ENCODE peak calls at places on chromosomes 16 and 17, in ten cellular contexts. I is kidney epithelial cell, W is fibroblast of lung, X is keratinocyte, M is endodermal cell, N is PC-3, Z is cardiac fibroblast, E is bronchial epithelial cell, D is pancreas, O is PC-9. Y is an unnamed sample.

GRCh38 chr17:47802341-47803022 is 19.1 kb downstream of the OSBPL7 start:
- DNase-seq in I (no peak), D (peak), O (peak), X (no peak), N (peak), Z (peak), E (peak), M (peak), W (peak), Y (no peak)

GRCh38 chr17:40095944-40096791 is 4.2 kb downstream of the NR1D1 start:
- DNase-seq in I (no peak), O (no peak), N (no peak), Z (no peak), X (no peak), M (no peak), E (no peak), W (no peak), D (no peak), Y (no peak)

GRCh38 chr16:88970095-88970494 is 6.9 kb downstream of the CBFA2T3 start:
- DNase-seq in I (no peak), D (peak), E (no peak), X (no peak), N (no peak), M (no peak), O (no peak), Z (no peak), W (no peak), Y (no peak)

GRCh38 chr17:75875940-75876189 is 2.5 kb downstream of the TRIM47 start:
- DNase-seq in W (no peak), I (no peak), E (no peak), N (no peak), O (peak), Z (peak), M (no peak), X (no peak), D (no peak), Y (no peak)

GRCh38 chr17:69874220-69874670 is 200.8 kb upstream of the KCNJ16 start:
- DNase-seq in D (no peak), E (peak), X (no peak), N (peak), I (peak), W (peak), Z (peak), O (no peak), M (no peak), Y (peak)

GRCh38 chr17:1997587-1998425 is 27.3 kb downstream of the RTN4RL1 start:
- DNase-seq in M (peak), D (peak), N (peak), Z (no peak), W (no peak), E (no peak), I (no peak), O (no peak), X (no peak), Y (no peak)

GRCh38 chr16:22198547-22199293 is 7.4 kb upstream of the EEF2K start:
- DNase-seq in N (no peak), W (peak), I (no peak), O (no peak), D (no peak), M (no peak), Z (no peak), E (no peak), X (no peak), Y (no peak)

GRCh38 chr16:12420661-12421209 is 383.0 kb downstream of the CPPED1 start:
- DNase-seq in W (no peak), M (no peak), Z (no peak), N (peak), O (peak), D (no peak), E (peak), X (peak), I (no peak), Y (no peak)

GRCh38 chr17:9230346-9230745 is 209.0 kb downstream of the NTN1 start:
- DNase-seq in N (no peak), W (peak), I (no peak), E (no peak), O (no peak), X (no peak), M (no peak), Z (no peak), D (no peak), Y (no peak)

GRCh38 chr17:78329263-78330059 is 30.4 kb downstream of the SOCS3 start:
- DNase-seq in D (no peak), O (peak), N (peak), W (peak), E (peak), X (no peak), M (no peak), I (no peak), Z (peak), Y (no peak)

GRCh38 chr16:89700649-89701424 is 668 bp downstream of the SPATA2L start:
- DNase-seq in W (peak), D (peak), I (no peak), Z (peak), N (peak), E (peak), X (no peak), O (peak), M (peak), Y (no peak)

GRCh38 chr16:24538756-24539294 is 541 bp upstream of the RBBP6 start:
- DNase-seq in O (no peak), Z (no peak), E (no peak), W (no peak), X (peak), D (no peak), N (peak), I (peak), M (no peak), Y (peak)

GRCh38 chr16:10616744-10617640 is 36.6 kb upstream of the EMP2 start:
- DNase-seq in Z (peak), N (peak), M (peak), I (no peak), X (no peak), D (peak), W (peak), E (peak), O (peak), Y (no peak)

GRCh38 chr17:82602986-82603385 is 45.3 kb downstream of the WDR45B start:
- DNase-seq in M (no peak), W (no peak), I (no peak), O (no peak), X (no peak), Z (no peak), N (no peak), E (no peak), D (no peak), Y (no peak)

GRCh38 chr17:42997390-42997983 is 732 bp upstream of the RPL27 start:
- DNase-seq in I (no peak), N (peak), E (no peak), O (no peak), D (no peak), X (no peak), M (peak), Z (no peak), W (no peak), Y (no peak)

GRCh38 chr16:66521951-66522771 is 27.8 kb downstream of the TK2 start:
- DNase-seq in D (no peak), X (peak), E (peak), N (peak), O (peak), I (peak), M (peak), W (peak), Z (peak), Y (no peak)

GRCh38 chr17:79006001-79006400 is 3.6 kb downstream of the CANT1 start:
- DNase-seq in N (no peak), E (no peak), M (peak), X (no peak), W (no peak), Z (no peak), D (no peak), O (no peak), I (no peak), Y (no peak)

GRCh38 chr16:27378871-27379580 is 22.9 kb upstream of the IL21R start:
- DNase-seq in I (peak), D (no peak), W (peak), Z (no peak), X (no peak), M (peak), E (no peak), O (no peak), N (no peak), Y (no peak)

GRCh38 chr16:22139008-22139407 is 23.3 kb upstream of the SDR42E2 start:
- DNase-seq in M (no peak), N (peak), O (peak), I (no peak), W (no peak), X (no peak), E (peak), Z (no peak), D (no peak), Y (no peak)

GRCh38 chr17:82684207-82684903 is 14.1 kb downstream of the RAB40B start:
- DNase-seq in Z (no peak), W (no peak), I (peak), M (no peak), N (peak), E (no peak), D (no peak), O (no peak), X (no peak), Y (peak)

GRCh38 chr16:88790312-88791150 is 5.5 kb upstream of the PIEZO1 start:
- DNase-seq in W (no peak), I (no peak), D (no peak), Z (peak), O (no peak), M (no peak), N (no peak), X (no peak), E (no peak), Y (no peak)

GRCh38 chr16:75234856-75235696 is 16.3 kb downstream of the CTRB1 start:
- DNase-seq in M (no peak), N (no peak), E (no peak), Z (no peak), W (no peak), O (no peak), I (no peak), X (no peak), D (peak), Y (no peak)

GRCh38 chr16:73176577-73177013 is 128.7 kb upstream of the ZFHX3 start:
- DNase-seq in I (peak), X (peak), N (peak), W (peak), E (peak), O (peak), D (no peak), Z (peak), M (no peak), Y (no peak)

GRCh38 chr16:29663020-29663828 is at the start of gene SPN:
- DNase-seq in N (no peak), W (no peak), M (peak), O (no peak), X (no peak), I (no peak), D (no peak), E (no peak), Z (no peak), Y (no peak)

GRCh38 chr17:1280652-1281051 is 1.2 kb downstream of the TRARG1 start:
- DNase-seq in E (no peak), O (no peak), D (no peak), Z (no peak), I (no peak), W (no peak), X (no peak), M (no peak), N (no peak), Y (no peak)

GRCh38 chr16:22296225-22297113 is 740 bp upstream of the POLR3E start:
- DNase-seq in E (peak), O (peak), M (no peak), I (no peak), X (no peak), Z (no peak), D (no peak), W (peak), N (no peak), Y (peak)

GRCh38 chr16:57578521-57579360 is 36.3 kb downstream of the ADGRG5 start:
- DNase-seq in O (no peak), I (no peak), X (no peak), D (no peak), N (no peak), W (no peak), M (no peak), E (peak), Z (peak), Y (no peak)

GRCh38 chr16:88685156-88686061 is 898 bp downstream of the SNAI3 start:
- DNase-seq in M (peak), I (no peak), Z (peak), X (no peak), N (no peak), D (peak), W (peak), E (peak), O (peak), Y (no peak)

GRCh38 chr17:52212851-52213250 is 54.3 kb upstream of the CA10 start:
- DNase-seq in X (no peak), W (no peak), E (no peak), Z (no peak), O (no peak), N (no peak), D (no peak), M (no peak), I (no peak), Y (no peak)

GRCh38 chr17:2067559-2067958 is 12.7 kb downstream of the HIC1 start:
- DNase-seq in N (no peak), I (no peak), O (no peak), M (no peak), D (no peak), E (no peak), Z (peak), X (no peak), W (no peak), Y (no peak)

GRCh38 chr17:78839173-78839761 is 1.3 kb downstream of the USP36 start:
- DNase-seq in D (no peak), Z (peak), X (no peak), M (no peak), E (peak), W (no peak), O (no peak), I (no peak), N (peak), Y (no peak)

DNA sequence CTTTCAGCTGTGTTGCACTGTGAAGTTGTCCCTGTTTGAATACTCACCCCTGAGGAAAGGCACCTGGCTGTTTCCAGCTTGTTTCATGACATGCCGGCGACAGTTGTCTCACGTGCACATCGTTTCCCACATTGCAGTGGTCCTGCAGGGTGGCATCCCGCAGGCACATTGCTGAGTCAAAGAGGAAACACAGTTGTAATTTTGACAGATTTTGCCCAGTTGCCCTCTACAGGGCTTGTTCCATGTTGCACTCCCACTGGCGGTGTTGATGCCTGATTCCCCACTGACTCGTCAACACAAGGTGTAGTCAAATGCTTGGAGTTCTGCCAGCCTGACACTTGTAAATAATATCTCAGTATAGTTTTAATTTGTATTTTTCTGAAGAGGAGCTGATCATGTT is 23.8 kb downstream of the EPN2 start:
- DNase-seq in N (peak), I (no peak), W (no peak), O (no peak), M (no peak), Z (no peak), X (no peak), E (peak), D (no peak), Y (no peak)
- TF ChIP-seq CTCF in N (peak), I (peak), W (peak), O (peak), M (peak), Z (peak), X (peak), E (peak), D (no peak), Y (peak)

DNA sequence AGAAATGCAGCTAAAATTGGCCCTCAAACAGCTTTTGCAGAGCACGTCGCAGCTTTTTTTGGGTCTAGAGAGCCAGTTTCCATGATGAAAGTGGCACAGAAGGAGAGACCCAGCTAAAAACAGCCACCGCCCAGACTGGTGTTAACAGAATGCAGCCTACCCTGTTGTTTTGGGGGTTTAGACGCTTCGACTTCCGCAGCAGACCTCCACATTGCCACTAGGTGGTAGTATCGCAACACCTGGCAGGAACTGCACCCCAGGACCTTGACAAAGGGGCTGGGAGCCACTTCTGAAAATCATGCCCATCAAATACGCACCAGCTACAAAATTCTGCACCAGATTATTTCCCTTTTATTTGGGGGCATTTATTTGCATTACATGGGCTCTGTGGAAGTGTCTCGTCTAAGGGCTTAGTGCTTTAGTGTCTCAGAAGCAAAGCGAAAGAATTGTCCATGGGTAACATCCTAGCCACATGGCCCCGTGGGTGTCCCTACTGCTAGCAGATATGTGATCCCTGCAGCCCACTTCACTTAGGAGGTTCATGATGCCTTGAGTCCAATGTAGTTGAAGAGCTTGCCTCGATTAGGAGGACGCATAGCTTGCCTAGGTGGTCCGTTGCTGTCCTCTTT is 167.1 kb downstream of the HAPSTR1 start:
- DNase-seq in N (peak), D (peak), O (peak), I (no peak), Z (peak), E (peak), M (peak), W (peak), X (no peak), Y (no peak)
- TF ChIP-seq CTCF in N (peak), D (peak), O (peak), I (peak), Z (peak), E (peak), M (peak), W (peak), X (peak), Y (peak)

GRCh38 chr17:18166894-18167293 is 16.7 kb upstream of the ALKBH5 start:
- DNase-seq in X (no peak), D (no peak), Z (peak), W (no peak), M (no peak), N (peak), I (no peak), O (no peak), E (no peak), Y (no peak)
- TF ChIP-seq CTCF in X (no peak), D (no peak), Z (peak), W (peak), M (peak), N (peak), I (no peak), O (peak), E (peak), Y (peak)

DNA sequence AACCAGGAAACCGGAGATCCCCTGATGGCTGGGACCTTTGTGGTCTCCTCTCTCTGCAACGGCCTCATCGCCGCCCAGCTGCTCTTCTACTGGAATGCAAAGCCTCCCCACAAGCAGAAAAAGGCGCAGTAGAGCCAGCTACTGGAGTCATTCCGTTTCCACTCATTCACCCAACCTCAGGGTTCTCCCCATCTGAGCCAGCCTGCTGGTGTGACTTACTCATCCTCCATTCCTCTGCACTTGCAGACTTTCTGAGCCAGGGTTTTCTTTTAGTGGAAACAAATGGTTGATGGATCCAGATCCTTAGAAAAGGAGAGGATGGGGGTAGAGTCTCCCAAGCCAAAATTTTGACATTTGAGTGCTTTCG is 2.5 kb downstream of the SOX15 start:
- DNase-seq in E (peak), Z (peak), N (peak), I (peak), X (no peak), M (no peak), O (peak), W (peak), D (no peak), Y (no peak)
- TF ChIP-seq CTCF in E (peak), Z (peak), N (no peak), I (no peak), X (no peak), M (no peak), O (no peak), W (peak), D (no peak), Y (no peak)

DNA sequence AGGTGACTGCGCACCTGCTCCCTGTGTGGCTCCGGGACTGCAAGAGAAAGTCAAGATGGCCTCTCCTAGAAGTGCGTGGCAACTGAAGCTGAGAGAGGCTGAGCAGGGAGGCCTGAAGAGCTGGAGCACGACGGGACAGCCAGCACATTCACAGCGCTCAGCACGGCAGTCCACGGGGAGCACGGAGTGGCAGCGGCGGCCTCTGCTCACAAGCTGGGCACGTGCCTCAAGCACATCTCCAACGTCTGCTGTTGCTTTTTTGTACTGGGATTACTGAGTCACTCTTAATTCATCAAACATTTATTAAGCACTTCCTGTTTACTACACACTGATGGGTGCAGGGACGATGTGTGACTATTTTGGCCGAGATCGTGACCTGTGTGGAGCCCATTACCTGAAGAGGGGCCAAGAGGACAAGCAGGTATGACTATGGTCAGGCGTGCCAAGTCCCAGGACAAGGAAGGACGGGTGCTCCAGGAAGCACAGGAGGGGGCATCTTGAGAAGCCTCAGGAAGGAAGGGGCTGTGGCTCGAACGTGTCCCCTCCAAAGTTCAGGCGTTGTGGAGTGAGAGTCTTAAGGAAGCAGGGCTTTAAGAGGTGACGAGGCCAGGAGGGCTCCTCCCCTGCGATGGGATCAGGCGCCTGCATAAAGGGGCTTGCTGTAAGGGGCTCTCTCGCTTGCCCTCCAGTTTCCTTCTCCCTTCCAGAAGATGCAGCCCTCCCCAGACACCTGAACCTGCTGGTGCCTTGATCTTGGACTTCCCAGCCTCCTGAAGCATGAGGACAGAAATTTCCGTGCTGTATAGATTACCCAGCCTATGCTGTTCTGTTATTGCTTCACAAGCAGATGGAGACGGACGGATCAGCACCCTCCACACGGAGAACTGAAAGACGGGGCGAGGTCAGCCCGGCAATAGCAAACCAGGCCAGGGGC is 105.8 kb downstream of the ADCY9 start:
- DNase-seq in E (no peak), O (no peak), N (no peak), I (no peak), M (no peak), W (no peak), D (no peak), X (no peak), Z (no peak), Y (no peak)
- TF ChIP-seq CTCF in E (no peak), O (no peak), N (no peak), I (no peak), M (no peak), W (no peak), D (no peak), X (no peak), Z (no peak), Y (no peak)

DNA sequence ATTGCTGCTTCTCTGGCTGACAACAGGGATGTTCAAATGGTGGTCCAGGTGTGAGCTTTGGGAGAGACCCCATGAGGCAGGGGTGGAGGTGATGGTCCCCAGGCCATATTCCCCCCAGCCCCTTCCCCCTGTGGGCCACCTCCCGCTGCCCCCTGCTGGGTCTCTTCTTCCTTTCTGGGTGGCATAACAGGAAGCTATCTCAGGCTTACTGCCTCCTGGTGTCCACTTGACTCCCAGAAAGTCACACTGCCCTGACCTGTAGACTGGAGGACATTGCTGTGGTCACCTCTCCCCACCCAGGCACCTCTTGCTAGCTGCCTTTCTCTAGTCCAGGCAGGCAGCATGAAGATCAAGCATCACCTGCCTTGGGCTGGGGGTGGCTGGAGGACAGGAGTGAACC is 46.4 kb upstream of the PLCG2 start:
- DNase-seq in Z (no peak), M (no peak), O (no peak), X (no peak), N (no peak), E (no peak), I (no peak), D (no peak), W (no peak), Y (no peak)
- TF ChIP-seq CTCF in Z (no peak), M (no peak), O (no peak), X (no peak), N (no peak), E (no peak), I (no peak), D (no peak), W (no peak), Y (no peak)